ENCODE peak calls at places on chromosome 10, in nine cellular contexts. One of them, this sample, is unnamed.

GRCh38 chr10:6406220-6407033 is 173.6 kb downstream of the PRKCQ start:
- DNase-seq in ovary: no peak
- DNase-seq in AG10803: peak
- DNase-seq in T-helper 9 cell: no peak
- DNase-seq in CD4-positive, alpha-beta T cell: no peak
- DNase-seq in non-pigmented ciliary epithelial cell: no peak
- DNase-seq in A172: peak
- DNase-seq in endothelial cell: no peak
- DNase-seq in NCI-H1417: no peak
- DNase-seq in this sample: peak

GRCh38 chr10:45235823-45236222 is 79.6 kb downstream of the OR13A1 start:
- DNase-seq in ovary: no peak
- DNase-seq in AG10803: no peak
- DNase-seq in T-helper 9 cell: no peak
- DNase-seq in CD4-positive, alpha-beta T cell: no peak
- DNase-seq in non-pigmented ciliary epithelial cell: no peak
- DNase-seq in A172: peak
- DNase-seq in endothelial cell: no peak
- DNase-seq in NCI-H1417: no peak
- DNase-seq in this sample: peak

GRCh38 chr10:99976886-99977391 is 32.8 kb downstream of the DNMBP start:
- DNase-seq in ovary: no peak
- DNase-seq in AG10803: peak
- DNase-seq in T-helper 9 cell: no peak
- DNase-seq in CD4-positive, alpha-beta T cell: no peak
- DNase-seq in non-pigmented ciliary epithelial cell: peak
- DNase-seq in A172: peak
- DNase-seq in endothelial cell: no peak
- DNase-seq in NCI-H1417: no peak
- DNase-seq in this sample: no peak

GRCh38 chr10:63720689-63721088 is 199.5 kb downstream of the REEP3 start:
- DNase-seq in ovary: no peak
- DNase-seq in AG10803: peak
- DNase-seq in T-helper 9 cell: no peak
- DNase-seq in CD4-positive, alpha-beta T cell: no peak
- DNase-seq in non-pigmented ciliary epithelial cell: no peak
- DNase-seq in A172: no peak
- DNase-seq in endothelial cell: no peak
- DNase-seq in NCI-H1417: no peak
- DNase-seq in this sample: peak

GRCh38 chr10:61992683-61993629 is 91.5 kb downstream of the ARID5B start:
- DNase-seq in ovary: no peak
- DNase-seq in AG10803: peak
- DNase-seq in T-helper 9 cell: peak
- DNase-seq in CD4-positive, alpha-beta T cell: peak
- DNase-seq in non-pigmented ciliary epithelial cell: peak
- DNase-seq in A172: peak
- DNase-seq in endothelial cell: no peak
- DNase-seq in NCI-H1417: no peak
- DNase-seq in this sample: no peak

GRCh38 chr10:114458955-114459354 is 54.7 kb upstream of the AFAP1L2 start:
- DNase-seq in ovary: peak
- DNase-seq in AG10803: peak
- DNase-seq in T-helper 9 cell: no peak
- DNase-seq in CD4-positive, alpha-beta T cell: no peak
- DNase-seq in non-pigmented ciliary epithelial cell: no peak
- DNase-seq in A172: peak
- DNase-seq in endothelial cell: peak
- DNase-seq in NCI-H1417: peak
- DNase-seq in this sample: no peak

GRCh38 chr10:93146336-93146735 is 72.6 kb downstream of the CYP26A1 start:
- DNase-seq in ovary: no peak
- DNase-seq in AG10803: no peak
- DNase-seq in T-helper 9 cell: no peak
- DNase-seq in CD4-positive, alpha-beta T cell: no peak
- DNase-seq in non-pigmented ciliary epithelial cell: no peak
- DNase-seq in A172: no peak
- DNase-seq in endothelial cell: no peak
- DNase-seq in NCI-H1417: no peak
- DNase-seq in this sample: no peak

GRCh38 chr10:84845628-84846261 is 517.4 kb downstream of the CCSER2 start:
- DNase-seq in ovary: no peak
- DNase-seq in AG10803: no peak
- DNase-seq in T-helper 9 cell: no peak
- DNase-seq in CD4-positive, alpha-beta T cell: no peak
- DNase-seq in non-pigmented ciliary epithelial cell: no peak
- DNase-seq in A172: no peak
- DNase-seq in endothelial cell: peak
- DNase-seq in NCI-H1417: peak
- DNase-seq in this sample: no peak

GRCh38 chr10:131195552-131196159 is 115.9 kb downstream of the TCERG1L start:
- DNase-seq in ovary: peak
- DNase-seq in AG10803: no peak
- DNase-seq in T-helper 9 cell: no peak
- DNase-seq in CD4-positive, alpha-beta T cell: no peak
- DNase-seq in non-pigmented ciliary epithelial cell: no peak
- DNase-seq in A172: no peak
- DNase-seq in endothelial cell: no peak
- DNase-seq in NCI-H1417: no peak
- DNase-seq in this sample: no peak